ENCODE peak calls at places on chromosome 20, in eight cellular contexts. C, E, O, B, T, R, N and X are unnamed samples.

GRCh38 chr20:25285091-25285647 is 37.3 kb downstream of the PYGB start:
- DNase-seq in C (no peak), E (no peak), O (peak; percentile 50), B (no peak), T (no peak), R (no peak), N (no peak), X (no peak)

GRCh38 chr20:48556956-48557355 is 270.8 kb downstream of the PREX1 start:
- DNase-seq in C (no peak), E (no peak), O (no peak), B (no peak), T (no peak), R (no peak), N (no peak), X (no peak)

GRCh38 chr20:1907586-1907985 is 12.4 kb downstream of the SIRPA start:
- DNase-seq in C (no peak), E (no peak), O (no peak), B (no peak), T (no peak), R (no peak), N (peak; percentile 44), X (no peak)

GRCh38 chr20:51361258-51361657 is 181.3 kb downstream of the NFATC2 start:
- DNase-seq in C (no peak), E (no peak), O (no peak), B (no peak), T (no peak), R (no peak), N (no peak), X (no peak)

GRCh38 chr20:41110930-41111577 is 26.3 kb upstream of the PLCG1 start:
- DNase-seq in C (no peak), E (no peak), O (no peak), B (no peak), T (no peak), R (no peak), N (no peak), X (no peak)

GRCh38 chr20:20820104-20820503 is 107.7 kb upstream of the RALGAPA2 start:
- DNase-seq in C (no peak), E (no peak), O (peak; percentile 64), B (no peak), T (no peak), R (no peak), N (no peak), X (no peak)

GRCh38 chr20:51385941-51386530 is 156.5 kb downstream of the NFATC2 start:
- DNase-seq in C (peak; percentile 56), E (no peak), O (peak; percentile 53), B (no peak), T (no peak), R (peak; percentile 13), N (peak; percentile 41), X (peak; percentile 18)

GRCh38 chr20:58239216-58239615 is 10.8 kb upstream of the ANKRD60 start:
- DNase-seq in C (no peak), E (no peak), O (no peak), B (no peak), T (no peak), R (no peak), N (no peak), X (no peak)

GRCh38 chr20:5996765-5997164 is 46.3 kb downstream of the MCM8 start:
- DNase-seq in C (peak; percentile 12), E (no peak), O (peak; percentile 81), B (no peak), T (no peak), R (no peak), N (no peak), X (peak; percentile 57)

GRCh38 chr20:41631826-41632225 is 13.6 kb upstream of the CHD6 start:
- DNase-seq in C (no peak), E (peak; percentile 54), O (no peak), B (no peak), T (no peak), R (no peak), N (peak; percentile 35), X (no peak)

GRCh38 chr20:48098099-48098498 is 312.8 kb upstream of the SULF2 start:
- DNase-seq in C (no peak), E (no peak), O (no peak), B (no peak), T (no peak), R (no peak), N (no peak), X (no peak)

GRCh38 chr20:53164072-53164471 is 191.9 kb downstream of the TSHZ2 start:
- DNase-seq in C (no peak), E (no peak), O (no peak), B (no peak), T (no peak), R (no peak), N (no peak), X (no peak)